ENCODE peak calls at places on chromosomes 12 and 14, in ten cellular contexts. V is GM20000; D is GM04504; F is NCI-H2171 treated with DMSO at 0.1 percent for 48 hours; T is iris pigment epithelial cell; H is ureter; X is spleen; M is CD4-positive, CD25-positive, alpha-beta regulatory T cell; O is T-cell; P is stimulated activated CD4-positive, alpha-beta T cell treated with anti-CD3 and anti-CD28 coated beads, Interleukin-2, amount 100 ng/mL, for 48 hours. C is an unnamed sample.
A peak's percentile ranks its signal among the peaks of the same experiment; 100 is the strongest.

GRCh38 chr14:75906680-75907280 is 75.0 kb downstream of the TGFB3 start:
- DNase-seq in D (no peak), P (peak; percentile 73), H (peak; percentile 67), T (no peak), V (peak; percentile 61), M (peak; percentile 43), X (no peak), O (peak; percentile 63), F (peak; percentile 68), C (peak; percentile 67)

GRCh38 chr14:95953111-95953724 is 76.6 kb downstream of the TUNAR start:
- DNase-seq in X (no peak), H (no peak), P (no peak), M (no peak), F (no peak), V (no peak), D (no peak), T (peak; percentile 4), O (no peak), C (no peak)

GRCh38 chr14:104204660-104205149 is 66.3 kb downstream of the KIF26A start:
- DNase-seq in M (no peak), H (no peak), O (no peak), X (no peak), D (no peak), V (no peak), F (no peak), T (no peak), P (no peak), C (no peak)

GRCh38 chr14:49870908-49871307 is 18.3 kb upstream of the NEMF start:
- DNase-seq in D (no peak), O (no peak), X (no peak), H (no peak), T (no peak), F (no peak), M (no peak), P (no peak), V (no peak), C (no peak)

GRCh38 chr14:96126339-96126770 is 78.3 kb upstream of the BDKRB2 start:
- DNase-seq in H (no peak), T (peak; percentile 77), D (no peak), X (no peak), V (peak; percentile 26), P (no peak), M (no peak), O (peak; percentile 29), F (no peak), C (no peak)

GRCh38 chr14:33569844-33570716 is 380.8 kb downstream of the EGLN3 start:
- DNase-seq in T (peak; percentile 53), D (no peak), H (no peak), O (no peak), M (no peak), V (no peak), X (no peak), F (no peak), P (no peak), C (no peak)

GRCh38 chr12:9674226-9674590 is 4.7 kb downstream of the CLEC2D start:
- DNase-seq in H (no peak), P (no peak), D (no peak), T (no peak), V (no peak), F (no peak), X (no peak), O (peak; percentile 35), M (no peak), C (no peak)

GRCh38 chr12:13947237-13947945 is 34.0 kb downstream of the GRIN2B start:
- DNase-seq in M (no peak), T (no peak), H (no peak), P (no peak), F (no peak), X (no peak), V (no peak), D (no peak), O (no peak), C (no peak)

GRCh38 chr14:85531594-85532391 is 1.8 kb downstream of the FLRT2 start:
- DNase-seq in P (no peak), O (no peak), M (no peak), H (peak; percentile 68), F (no peak), T (peak; percentile 96), X (peak; percentile 79), D (peak; percentile 74), V (peak; percentile 10), C (no peak)

GRCh38 chr12:42541965-42542364 is 47.6 kb downstream of the PRICKLE1 start:
- DNase-seq in H (no peak), F (no peak), P (no peak), V (no peak), T (no peak), M (no peak), O (no peak), X (no peak), D (no peak), C (no peak)

GRCh38 chr12:2483713-2484112 is 311.1 kb upstream of the FKBP4 start:
- DNase-seq in H (no peak), V (no peak), F (no peak), M (no peak), X (no peak), P (no peak), T (no peak), O (no peak), D (no peak), C (no peak)

GRCh38 chr12:31880340-31880739 is 78.9 kb upstream of the RESF1 start:
- DNase-seq in P (no peak), H (no peak), D (no peak), X (no peak), V (no peak), F (peak; percentile 75), O (no peak), T (no peak), M (no peak), C (no peak)

GRCh38 chr14:105085766-105086165 is 20.5 kb upstream of the GPR132 start:
- DNase-seq in O (no peak), V (peak; percentile 18), D (no peak), P (no peak), H (no peak), X (peak; percentile 73), F (no peak), M (no peak), T (no peak), C (no peak)

GRCh38 chr14:37157987-37158386 is 14.4 kb downstream of the SLC25A21 start:
- DNase-seq in P (no peak), F (no peak), O (no peak), V (no peak), M (no peak), D (no peak), X (no peak), T (no peak), H (no peak), C (no peak)

GRCh38 chr14:55913324-55914035 is 204.7 kb upstream of the PELI2 start:
- DNase-seq in X (no peak), F (no peak), D (no peak), T (peak; percentile 25), V (no peak), O (no peak), H (no peak), M (no peak), P (no peak), C (no peak)

GRCh38 chr12:52006726-52007157 is at the start of gene TAMALIN:
- DNase-seq in M (peak; percentile 78), D (no peak), F (peak; percentile 51), O (peak; percentile 82), P (peak; percentile 76), X (peak; percentile 94), H (peak; percentile 72), T (peak; percentile 36), V (peak; percentile 81), C (no peak)

GRCh38 chr12:57737467-57738141 is 938 bp downstream of the AGAP2 start:
- DNase-seq in X (peak; percentile 69), V (peak; percentile 26), F (peak; percentile 18), P (no peak), T (no peak), M (no peak), H (no peak), D (no peak), O (no peak), C (peak; percentile 39)

GRCh38 chr12:104695453-104696148 is 238.9 kb downstream of the CHST11 start:
- DNase-seq in D (no peak), X (no peak), P (peak; percentile 69), F (peak; percentile 93), H (no peak), M (peak; percentile 72), O (peak; percentile 57), V (peak; percentile 49), T (peak; percentile 96), C (no peak)

GRCh38 chr12:13099066-13099909 is 4.2 kb downstream of the GSG1 start:
- DNase-seq in D (no peak), M (no peak), F (no peak), P (no peak), T (no peak), V (peak; percentile 36), O (no peak), H (no peak), X (no peak), C (peak; percentile 35)

GRCh38 chr12:69645031-69645430 is 34.3 kb upstream of the LRRC10 start:
- DNase-seq in D (no peak), O (no peak), P (no peak), F (no peak), T (peak; percentile 38), M (no peak), V (no peak), X (no peak), H (no peak), C (no peak)

GRCh38 chr12:75991753-75992152 is 39.8 kb downstream of the PHLDA1 start:
- DNase-seq in X (no peak), P (no peak), D (no peak), H (no peak), V (no peak), T (no peak), F (no peak), M (no peak), O (no peak), C (no peak)

GRCh38 chr14:48553443-48553842 is 878.0 kb upstream of the MDGA2 start:
- DNase-seq in D (no peak), T (no peak), O (no peak), X (no peak), V (no peak), H (no peak), F (no peak), M (no peak), P (no peak), C (no peak)

GRCh38 chr12:130192667-130193345 is 30.5 kb downstream of the FZD10 start:
- DNase-seq in M (no peak), P (no peak), H (no peak), X (no peak), F (no peak), V (no peak), T (no peak), O (no peak), D (no peak), C (no peak)

GRCh38 chr14:104676694-104677505 is 12.5 kb upstream of the INF2 start:
- DNase-seq in H (peak; percentile 58), V (peak; percentile 74), M (peak; percentile 28), P (peak; percentile 30), O (no peak), D (no peak), X (peak; percentile 82), T (peak; percentile 43), F (peak; percentile 26), C (no peak)

GRCh38 chr14:29851397-29851796 is 76.2 kb downstream of the PRKD1 start:
- DNase-seq in T (peak; percentile 8), O (no peak), H (no peak), V (no peak), D (peak; percentile 18), P (no peak), F (no peak), X (no peak), M (no peak), C (no peak)

GRCh38 chr14:104544362-104544761 is 35.2 kb upstream of the C14orf180 start:
- DNase-seq in M (no peak), O (no peak), D (no peak), V (no peak), P (no peak), F (no peak), H (peak; percentile 30), X (no peak), T (no peak), C (no peak)

GRCh38 chr12:130162771-130163460 is 652 bp downstream of the FZD10 start:
- DNase-seq in V (no peak), O (no peak), H (no peak), M (no peak), T (no peak), P (no peak), F (no peak), X (no peak), D (no peak), C (no peak)

GRCh38 chr12:13101854-13102375 is 1.6 kb downstream of the GSG1 start:
- DNase-seq in V (no peak), D (no peak), F (peak; percentile 2), T (peak; percentile 61), H (no peak), P (peak; percentile 14), M (peak; percentile 12), O (peak; percentile 35), X (no peak), C (peak; percentile 70)

C was measured in G401.